ENCODE peak calls at places on chromosomes 11 and 22, in seven cellular contexts. H, A, G, Q, O, X and J are unnamed samples.

GRCh38 chr11:67354314-67355022 is 1.1 kb upstream of the POLD4 start:
- DNase-seq in H (no peak), X (peak), Q (peak), A (peak), O (no peak), G (peak), J (peak)

GRCh38 chr11:75635009-75635909 is 33.6 kb downstream of the MAP6 start:
- DNase-seq in A (peak), X (no peak), O (no peak), Q (peak), H (no peak), G (no peak), J (peak)

GRCh38 chr11:121610706-121611105 is 157.9 kb upstream of the SORL1-AS1 start:
- DNase-seq in G (no peak), A (no peak), O (no peak), Q (no peak), H (no peak), X (no peak), J (no peak)

GRCh38 chr22:27596133-27596905 is 205.2 kb downstream of the MN1 start:
- DNase-seq in A (no peak), O (no peak), X (no peak), Q (no peak), G (no peak), H (no peak), J (no peak)

GRCh38 chr11:123576082-123576481 is 78.3 kb downstream of the SCN3B start:
- DNase-seq in A (no peak), O (no peak), Q (no peak), G (no peak), X (no peak), H (no peak), J (no peak)

GRCh38 chr11:34593085-34593484 is 27.8 kb upstream of the EHF start:
- DNase-seq in Q (no peak), O (no peak), G (no peak), H (no peak), X (no peak), A (no peak), J (no peak)

GRCh38 chr11:117486059-117486458 is 158.4 kb downstream of the CEP164 start:
- DNase-seq in Q (no peak), O (no peak), X (no peak), H (no peak), A (no peak), G (no peak), J (no peak)

GRCh38 chr11:1875093-1875785 is 16.5 kb downstream of the PRR33 start:
- DNase-seq in O (no peak), Q (no peak), A (no peak), H (no peak), X (no peak), G (no peak), J (no peak)

GRCh38 chr11:94504689-94505293 is 7.5 kb upstream of the C11orf97 start:
- DNase-seq in H (no peak), O (no peak), Q (peak), A (peak), G (no peak), X (no peak), J (no peak)

GRCh38 chr22:36744413-36744765 is 31.5 kb downstream of the IFT27 start:
- DNase-seq in X (no peak), H (no peak), G (no peak), A (no peak), Q (no peak), O (no peak), J (no peak)

GRCh38 chr11:120208777-120209176 is 2.1 kb upstream of the OAF start:
- DNase-seq in A (peak), O (no peak), H (no peak), Q (peak), X (no peak), G (peak), J (no peak)

GRCh38 chr11:75524576-75525432 is 937 bp downstream of the GDPD5 start:
- DNase-seq in H (no peak), A (no peak), G (no peak), Q (no peak), X (no peak), O (peak), J (peak)

GRCh38 chr11:708511-708910 is 2.5 kb downstream of the EPS8L2 start:
- DNase-seq in G (no peak), X (no peak), H (no peak), Q (no peak), O (no peak), A (no peak), J (no peak)

GRCh38 chr11:44445500-44446340 is 119.7 kb upstream of the CD82 start:
- DNase-seq in O (no peak), A (no peak), Q (no peak), G (peak), X (no peak), H (no peak), J (no peak)

GRCh38 chr22:38572065-38572464 is 2.1 kb upstream of the DMC1 start:
- DNase-seq in G (peak), A (peak), H (no peak), X (no peak), O (peak), Q (peak), J (peak)

GRCh38 chr11:1749787-1750351 is 526 bp downstream of the IFITM10 start:
- DNase-seq in A (peak), O (no peak), H (no peak), Q (peak), G (no peak), X (peak), J (no peak)

GRCh38 chr11:4665424-4665823 is 21.6 kb downstream of the OR51E1 start:
- DNase-seq in O (no peak), X (no peak), G (no peak), H (no peak), A (peak), Q (peak), J (no peak)

GRCh38 chr22:25392584-25392983 is 171.9 kb upstream of the GRK3 start:
- DNase-seq in A (no peak), G (no peak), O (no peak), H (no peak), Q (no peak), X (no peak), J (no peak)

GRCh38 chr11:17599460-17599925 is 52.4 kb downstream of the OTOG start:
- DNase-seq in Q (no peak), G (peak), X (no peak), H (no peak), O (no peak), A (no peak), J (no peak)

GRCh38 chr11:19597194-19597593 is 115.4 kb upstream of the NAV2 start:
- DNase-seq in O (no peak), A (peak), H (no peak), Q (peak), X (no peak), G (no peak), J (no peak)

GRCh38 chr11:63942803-63943202 is 4.0 kb downstream of the NAA40 start:
- DNase-seq in H (no peak), O (no peak), G (no peak), Q (no peak), A (no peak), X (no peak), J (no peak)

GRCh38 chr22:27456696-27457503 is 344.7 kb downstream of the MN1 start:
- DNase-seq in Q (peak), G (no peak), A (peak), H (no peak), O (no peak), X (no peak), J (no peak)

GRCh38 chr11:36016263-36016662 is 72.4 kb downstream of the LDLRAD3 start:
- DNase-seq in Q (no peak), X (no peak), H (no peak), O (no peak), G (no peak), A (no peak), J (no peak)

GRCh38 chr11:12126352-12127019 is 16.1 kb downstream of the MICAL2 start:
- DNase-seq in X (peak), O (no peak), Q (peak), H (no peak), A (peak), G (peak), J (no peak)

GRCh38 chr11:9089636-9090035 is 1.8 kb downstream of the SCUBE2 start:
- DNase-seq in A (no peak), H (no peak), Q (no peak), G (no peak), O (no peak), X (no peak), J (no peak)

GRCh38 chr22:24133187-24133965 is 47.9 kb upstream of the SUSD2 start:
- DNase-seq in Q (peak), A (no peak), G (no peak), X (no peak), O (no peak), H (no peak), J (peak)

GRCh38 chr22:45531944-45532631 is 29.4 kb downstream of the FBLN1 start:
- DNase-seq in X (no peak), G (no peak), Q (no peak), O (no peak), A (no peak), H (no peak), J (peak)

GRCh38 chr11:133943950-133944698 is 12.6 kb downstream of the IGSF9B start:
- DNase-seq in A (no peak), X (no peak), H (no peak), O (no peak), Q (no peak), G (no peak), J (no peak)

GRCh38 chr11:3126207-3126865 is 38.8 kb downstream of the OSBPL5 start:
- DNase-seq in G (peak), A (no peak), O (no peak), H (no peak), X (no peak), Q (no peak), J (no peak)

GRCh38 chr11:113952070-113952469 is 22.8 kb upstream of the HTR3A start:
- DNase-seq in A (no peak), X (no peak), O (no peak), H (no peak), Q (no peak), G (no peak), J (no peak)

GRCh38 chr11:116415095-116415494 is 357.7 kb downstream of the BUD13 start:
- DNase-seq in G (no peak), H (no peak), O (no peak), Q (peak), A (no peak), X (no peak), J (no peak)

GRCh38 chr11:2513441-2513840 is 68.6 kb downstream of the KCNQ1 start:
- DNase-seq in X (no peak), G (peak), H (no peak), Q (no peak), O (no peak), A (no peak), J (no peak)

GRCh38 chr11:63602296-63602695 is 11.9 kb downstream of the PLAAT3 start:
- DNase-seq in A (peak), Q (peak), G (no peak), X (no peak), H (no peak), O (no peak), J (no peak)

DNA sequence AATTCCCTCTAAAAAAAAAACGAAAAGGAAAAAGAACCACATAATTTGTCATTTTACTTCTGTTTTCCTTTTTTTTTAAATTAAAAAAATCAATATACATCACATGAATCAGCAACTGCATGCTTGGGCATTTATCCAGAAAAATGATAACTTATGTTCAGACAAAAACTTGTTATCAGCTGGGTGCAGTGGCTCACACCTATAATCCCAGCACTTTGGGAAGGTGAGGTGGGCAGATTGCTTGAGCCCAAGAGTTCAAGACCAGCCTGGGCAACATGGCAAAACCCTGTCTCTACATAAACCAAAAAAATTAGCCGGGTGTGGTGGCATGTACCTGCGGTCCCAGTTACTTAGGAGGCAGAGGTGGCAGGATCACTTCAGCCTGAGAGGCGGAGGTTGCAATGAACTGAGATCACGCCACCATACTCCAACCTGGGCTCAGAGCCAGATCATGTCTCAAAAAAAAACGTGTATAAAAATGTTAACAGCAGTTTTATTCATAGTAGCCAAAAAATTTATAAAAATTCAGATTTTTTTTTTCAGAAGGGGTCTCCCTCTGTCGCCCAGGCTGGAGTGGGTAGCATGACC is 28.5 kb downstream of the AMBRA1 start:
- DNase-seq in O (no peak), Q (no peak), X (no peak), H (no peak), A (no peak), G (no peak), J (no peak)
- TF ChIP-seq CTCF in O (no peak), Q (no peak), X (no peak), H (no peak), A (no peak), G (no peak), J (no peak)

GRCh38 chr22:19800761-19801244 is 40.2 kb downstream of the TBX1 start:
- DNase-seq in Q (peak), O (no peak), A (peak), H (no peak), X (no peak), G (no peak), J (peak)
- TF ChIP-seq CTCF in Q (peak), O (no peak), A (peak), H (no peak), X (no peak), G (no peak), J (peak)

GRCh38 chr11:102776454-102776853 is 4.0 kb downstream of the MMP10 start:
- DNase-seq in X (no peak), Q (no peak), G (no peak), A (no peak), O (no peak), H (no peak), J (no peak)

GRCh38 chr11:102783720-102784119 is 3.3 kb upstream of the MMP10 start:
- DNase-seq in A (no peak), X (no peak), O (no peak), G (no peak), H (no peak), Q (no peak), J (no peak)

GRCh38 chr11:102784380-102784779 is 4.0 kb upstream of the MMP10 start:
- DNase-seq in X (no peak), G (no peak), O (no peak), Q (no peak), A (no peak), H (no peak), J (no peak)

GRCh38 chr11:102783016-102783415 is 2.6 kb upstream of the MMP10 start:
- DNase-seq in O (no peak), A (no peak), X (no peak), G (no peak), Q (no peak), H (no peak), J (no peak)

GRCh38 chr11:102780491-102780918 is at the start of gene MMP10:
- DNase-seq in H (no peak), G (no peak), O (no peak), Q (peak), A (peak), X (no peak), J (no peak)
- TF ChIP-seq CTCF in H (no peak), G (no peak), O (peak), Q (peak), A (peak), X (no peak), J (peak)

DNA sequence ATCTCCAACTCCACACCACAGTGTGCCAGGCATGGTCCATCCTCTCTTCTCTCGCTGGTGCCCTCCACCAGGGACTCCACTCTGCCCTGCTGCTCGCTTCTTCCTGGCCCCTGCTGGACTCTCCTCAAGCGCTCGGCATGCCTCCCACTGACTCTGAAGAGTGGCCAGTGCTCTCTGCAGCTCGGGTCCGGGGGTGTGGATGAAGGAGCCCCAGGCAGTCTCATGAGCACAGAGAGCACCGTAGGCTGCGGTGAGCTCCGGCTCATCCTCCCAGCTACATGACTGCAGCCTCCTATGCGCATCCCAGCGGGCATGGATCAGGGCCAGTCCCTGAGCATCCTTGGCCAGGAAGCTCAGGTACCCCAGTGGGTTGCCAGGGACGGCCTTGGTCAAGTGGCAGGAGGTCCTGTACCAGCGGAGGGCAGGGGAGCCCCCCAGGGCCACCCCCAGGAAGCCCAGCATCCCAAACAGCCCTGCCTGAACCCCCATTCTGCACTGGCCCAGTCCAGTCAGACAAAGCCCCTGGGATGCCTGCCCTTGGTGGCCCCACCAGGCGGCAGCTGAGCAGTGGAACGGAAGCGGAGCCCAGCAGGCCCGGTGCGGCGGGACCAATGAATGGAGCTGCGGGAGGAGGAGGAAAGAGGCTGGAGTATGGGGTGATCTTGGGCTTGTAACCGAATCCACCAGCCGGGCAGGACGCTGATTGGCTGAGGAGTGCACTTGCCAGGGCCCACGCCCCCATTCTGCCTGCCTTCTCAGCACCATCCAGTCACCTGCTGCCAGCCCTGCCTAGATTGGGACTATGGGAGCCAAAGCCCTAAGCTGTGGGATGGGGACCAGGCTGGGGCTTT is at the start of gene PLA2G3:
- DNase-seq in O (no peak), X (no peak), A (peak), G (peak), H (no peak), Q (peak), J (no peak)
- TF ChIP-seq CTCF in O (no peak), X (no peak), A (peak), G (no peak), H (no peak), Q (peak), J (no peak)

GRCh38 chr22:29700949-29701927 is 18.6 kb upstream of the CABP7 start:
- DNase-seq in X (no peak), G (peak), H (no peak), O (no peak), A (no peak), Q (no peak), J (peak)
- TF ChIP-seq CTCF in X (no peak), G (no peak), H (no peak), O (no peak), A (peak), Q (peak), J (peak)

GRCh38 chr11:62391642-62392425 is 27.0 kb upstream of the SCGB1A1 start:
- DNase-seq in Q (no peak), H (no peak), G (no peak), O (no peak), X (no peak), A (no peak), J (no peak)

GRCh38 chr11:62393735-62394134 is 25.1 kb upstream of the SCGB1A1 start:
- DNase-seq in X (no peak), O (no peak), Q (no peak), G (no peak), A (no peak), H (no peak), J (peak)

GRCh38 chr11:62392506-62392905 is 26.3 kb upstream of the SCGB1A1 start:
- DNase-seq in H (no peak), G (no peak), O (no peak), A (no peak), X (no peak), Q (no peak), J (no peak)

GRCh38 chr11:62394825-62395538 is 23.9 kb upstream of the SCGB1A1 start:
- DNase-seq in X (peak), O (peak), Q (peak), G (peak), H (peak), A (peak), J (peak)

DNA sequence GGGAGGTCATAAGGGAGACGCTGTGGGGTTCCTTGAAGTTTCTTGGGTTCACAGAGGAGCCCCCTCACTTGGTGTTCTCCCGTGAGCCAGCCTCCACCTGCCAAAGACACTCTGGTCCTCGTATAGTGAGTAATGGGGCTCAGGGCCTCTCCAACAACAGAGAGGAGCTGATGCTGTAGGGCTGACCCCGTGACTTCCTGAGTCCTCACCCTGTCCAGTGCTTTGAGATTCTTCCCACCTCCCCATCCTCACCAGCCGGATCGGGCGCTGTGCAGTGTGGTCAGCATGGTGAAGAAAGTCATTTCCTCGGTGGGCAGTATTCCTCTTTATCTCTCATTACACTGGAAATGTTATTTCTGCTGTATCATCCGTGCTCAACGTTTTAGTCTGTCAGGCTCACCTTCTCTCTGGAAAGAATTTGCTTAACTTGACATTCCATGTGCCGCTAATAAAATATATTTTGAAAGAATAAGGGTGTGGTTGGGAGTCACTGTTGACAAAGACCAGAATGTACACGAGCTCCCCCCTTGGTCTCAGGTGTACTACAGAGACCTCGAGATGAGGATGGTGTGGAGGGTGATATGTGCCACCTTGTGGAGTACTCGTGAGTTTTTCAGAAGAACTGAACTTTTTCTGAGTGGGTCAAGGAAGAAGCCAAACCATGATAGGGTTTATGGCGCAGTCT is 25.7 kb upstream of the SCGB1A1 start:
- DNase-seq in G (no peak), Q (no peak), X (no peak), H (no peak), A (no peak), O (no peak), J (peak)
- TF ChIP-seq CTCF in G (no peak), Q (no peak), X (no peak), H (no peak), A (peak), O (no peak), J (peak)

DNA sequence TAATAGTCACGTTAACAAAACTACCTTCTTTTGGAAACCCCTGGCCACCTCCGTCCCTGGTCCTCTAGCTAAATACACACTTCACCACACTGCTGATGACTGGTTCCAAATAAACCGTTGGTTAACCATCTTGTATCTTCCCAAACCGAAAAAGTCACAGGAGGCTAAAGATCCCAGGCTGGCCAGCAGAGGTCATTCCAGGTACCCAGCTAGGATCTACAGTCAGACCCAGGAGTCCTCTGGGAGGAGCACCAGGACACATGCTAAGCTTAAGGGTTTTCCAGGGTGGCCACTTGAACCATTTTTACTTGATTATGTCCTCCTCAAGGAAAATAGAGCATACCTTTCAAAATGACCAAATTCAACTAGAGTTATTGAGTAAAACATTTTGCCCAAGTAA is 103.2 kb downstream of the ETS1 start:
- DNase-seq in O (no peak), A (no peak), H (no peak), X (no peak), G (no peak), Q (no peak), J (peak)
- TF ChIP-seq CTCF in O (no peak), A (peak), H (no peak), X (no peak), G (no peak), Q (peak), J (peak)